ENCODE peak calls at places on chromosome 9, in five cellular contexts. J is Caco-2, Z is neural crest cell, T is K562, C is AG04450. V is an unnamed sample.

GRCh38 chr9:88258012-88258411 is 119.7 kb upstream of the SPATA31C2 start:
- DNase-seq in T (no peak), C (no peak), Z (no peak), J (no peak), V (no peak)

GRCh38 chr9:22307013-22307711 is 139.5 kb upstream of the DMRTA1 start:
- DNase-seq in C (peak), J (peak), Z (peak), T (no peak), V (no peak)

GRCh38 chr9:6907772-6908381 is 150.1 kb downstream of the KDM4C start:
- DNase-seq in J (no peak), T (peak), Z (peak), C (peak), V (no peak)

GRCh38 chr9:36136894-36137391 is 410 bp downstream of the GLIPR2 start:
- DNase-seq in J (no peak), C (no peak), Z (no peak), T (no peak), V (no peak)

GRCh38 chr9:78620764-78621163 is 323.8 kb downstream of the PSAT1 start:
- DNase-seq in T (no peak), C (peak), J (no peak), Z (no peak), V (no peak)

GRCh38 chr9:129569506-129570449 is 51.1 kb downstream of the C9orf50 start:
- DNase-seq in C (no peak), T (peak), Z (no peak), J (peak), V (no peak)

GRCh38 chr9:32500768-32501167 is 25.2 kb downstream of the RIGI start:
- DNase-seq in T (no peak), Z (no peak), C (no peak), J (no peak), V (no peak)

GRCh38 chr9:110156902-110157301 is 51.1 kb downstream of the C9orf152 start:
- DNase-seq in Z (no peak), T (no peak), C (no peak), J (no peak), V (no peak)

GRCh38 chr9:34493972-34494535 is 28.7 kb downstream of the ENHO start:
- DNase-seq in Z (peak), T (peak), C (no peak), J (peak), V (peak)

GRCh38 chr9:123343428-123344272 is 12.3 kb upstream of the CRB2 start:
- DNase-seq in Z (no peak), T (peak), C (no peak), J (no peak), V (no peak)

GRCh38 chr9:115004535-115004934 is 74.1 kb upstream of the TNFSF8 start:
- DNase-seq in C (no peak), J (no peak), T (no peak), Z (no peak), V (no peak)

GRCh38 chr9:38214441-38214840 is 145.4 kb upstream of the SHB start:
- DNase-seq in C (no peak), J (no peak), Z (no peak), T (no peak), V (no peak)

GRCh38 chr9:84303061-84303460 is 37.5 kb downstream of the SLC28A3 start:
- DNase-seq in C (no peak), T (no peak), Z (no peak), J (no peak), V (no peak)

GRCh38 chr9:83992407-83992806 is 11.8 kb downstream of the RMI1 start:
- DNase-seq in J (no peak), C (no peak), Z (no peak), T (no peak), V (no peak)

GRCh38 chr9:76444530-76444929 is 14.5 kb upstream of the GCNT1 start:
- DNase-seq in J (no peak), Z (no peak), C (no peak), T (no peak), V (no peak)

GRCh38 chr9:98450486-98450885 is 195.0 kb upstream of the TBC1D2 start:
- DNase-seq in J (no peak), T (no peak), Z (no peak), C (no peak), V (no peak)

GRCh38 chr9:7879551-7880245 is 80.1 kb upstream of the DMAC1 start:
- DNase-seq in Z (peak), J (no peak), C (no peak), T (no peak), V (no peak)

GRCh38 chr9:32966036-32966435 is 35.4 kb downstream of the APTX start:
- DNase-seq in J (no peak), Z (no peak), C (no peak), T (no peak), V (no peak)

GRCh38 chr9:107949058-107949457 is 459.5 kb upstream of the KLF4 start:
- DNase-seq in J (no peak), C (no peak), Z (no peak), T (no peak), V (no peak)

GRCh38 chr9:31588010-31588409 is 796.4 kb upstream of the ACO1 start:
- DNase-seq in T (no peak), J (no peak), Z (no peak), C (no peak), V (no peak)

GRCh38 chr9:104074876-104075275 is 19.2 kb upstream of the SMC2 start:
- DNase-seq in C (peak), T (no peak), J (no peak), Z (no peak), V (no peak)

GRCh38 chr9:16645970-16646369 is 224.5 kb downstream of the BNC2 start:
- DNase-seq in C (no peak), J (no peak), T (no peak), Z (no peak), V (no peak)

GRCh38 chr9:19232830-19233194 is 2.3 kb downstream of the DENND4C start:
- DNase-seq in J (no peak), T (no peak), C (no peak), Z (no peak), V (no peak)

GRCh38 chr9:121576281-121577075 is 75.0 kb upstream of the DAB2IP start:
- DNase-seq in C (no peak), Z (no peak), J (no peak), T (no peak), V (no peak)

GRCh38 chr9:96206156-96206751 is 95.7 kb downstream of the HSD17B3 start:
- DNase-seq in J (no peak), T (no peak), C (no peak), Z (no peak), V (no peak)

GRCh38 chr9:8234286-8234819 is 434.8 kb upstream of the DMAC1 start:
- DNase-seq in T (no peak), C (no peak), J (no peak), Z (no peak), V (no peak)

GRCh38 chr9:89633920-89634319 is 29.1 kb downstream of the GADD45G start:
- DNase-seq in T (no peak), C (no peak), J (no peak), Z (no peak), V (no peak)

GRCh38 chr9:120892748-120893584 is 16.0 kb upstream of the PHF19 start:
- DNase-seq in T (peak), C (peak), Z (no peak), J (no peak), V (no peak)

GRCh38 chr9:138028596-138028995 is 151.0 kb downstream of the CACNA1B start:
- DNase-seq in Z (no peak), T (peak), C (no peak), J (peak), V (no peak)

GRCh38 chr9:12798066-12798770 is 23.4 kb downstream of the LURAP1L start:
- DNase-seq in J (no peak), T (no peak), C (no peak), Z (no peak), V (no peak)

GRCh38 chr9:70578720-70579119 is 164.3 kb upstream of the KLF9 start:
- DNase-seq in T (peak), J (no peak), Z (no peak), C (no peak), V (no peak)
- TF ChIP-seq CTCF in T (peak), J (no peak), Z (no peak), C (no peak), V (no peak)

GRCh38 chr9:94160594-94161501 is 76.6 kb downstream of the PTPDC1 start:
- DNase-seq in T (no peak), J (peak), C (no peak), Z (no peak), V (no peak)
- TF ChIP-seq CTCF in T (peak), J (no peak), C (peak), Z (peak), V (peak)

DNA sequence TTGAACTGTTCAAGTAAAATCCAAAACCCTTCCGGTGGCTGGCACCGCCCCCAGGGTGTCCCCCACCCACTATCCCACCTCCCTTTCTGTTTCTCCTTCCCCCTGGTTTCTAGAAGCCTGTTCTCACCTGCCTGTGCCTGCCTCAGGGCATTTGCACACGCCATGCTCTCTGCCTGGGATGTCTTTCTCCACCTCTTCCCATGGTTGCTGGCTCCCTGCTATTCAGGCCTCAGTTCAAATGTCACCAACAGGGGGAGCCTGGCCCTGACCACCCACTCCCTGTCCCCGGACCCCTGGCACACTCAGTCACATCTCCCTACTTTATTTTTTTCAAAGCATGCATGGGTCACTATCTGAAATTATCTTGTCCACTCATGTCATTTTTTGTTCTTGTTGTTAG is 39.9 kb upstream of the EEIG1 start:
- DNase-seq in J (no peak), T (peak), C (no peak), Z (no peak), V (no peak)
- TF ChIP-seq CTCF in J (no peak), T (peak), C (peak), Z (peak), V (peak)

DNA sequence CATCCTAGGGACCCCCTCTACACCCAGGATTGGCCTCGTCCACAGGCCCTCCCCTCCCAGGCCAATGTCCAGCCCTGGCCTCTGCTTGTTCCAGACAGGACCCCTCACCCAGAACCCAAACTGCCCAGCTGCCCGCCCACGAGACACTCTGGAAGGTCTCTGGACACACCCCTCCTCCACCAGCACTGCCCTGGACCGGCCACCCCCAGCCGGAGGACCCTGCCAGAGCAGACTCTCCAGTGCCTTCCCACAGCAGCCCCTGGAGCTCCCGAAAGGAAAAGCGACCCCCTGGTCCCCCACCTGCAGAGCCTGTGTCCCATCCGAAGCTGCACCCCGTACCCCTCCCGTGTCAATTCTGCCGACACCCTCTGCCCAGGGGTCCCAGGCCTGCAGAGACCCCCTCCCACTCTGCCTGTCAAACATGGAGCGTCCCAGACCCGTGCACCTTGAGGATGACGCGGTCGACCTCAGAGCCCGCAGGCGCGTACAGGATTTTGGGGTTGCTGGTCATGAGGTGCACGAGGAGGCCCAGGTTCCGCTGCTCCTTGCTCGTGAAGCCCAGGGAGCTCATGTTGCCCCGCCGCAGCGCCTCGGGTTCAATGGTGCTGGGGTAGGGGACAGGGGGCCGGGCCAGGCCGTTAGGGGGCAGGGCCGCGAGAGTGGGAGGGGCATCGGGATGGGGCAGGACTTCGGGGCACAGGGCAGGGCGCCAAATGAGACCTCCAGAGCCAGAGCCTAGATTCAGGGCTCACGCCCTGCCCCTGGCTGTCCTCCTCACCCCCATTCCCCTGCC is 8.0 kb downstream of the ABCA2 start:
- DNase-seq in C (no peak), Z (no peak), T (no peak), J (no peak), V (no peak)
- TF ChIP-seq CTCF in C (no peak), Z (no peak), T (no peak), J (no peak), V (no peak)

GRCh38 chr9:99809586-99810357 is 11.9 kb upstream of the NR4A3 start:
- DNase-seq in T (no peak), C (no peak), J (no peak), Z (no peak), V (no peak)

GRCh38 chr9:99811172-99811571 is 10.5 kb upstream of the NR4A3 start:
- DNase-seq in Z (no peak), J (no peak), C (no peak), T (no peak), V (no peak)

GRCh38 chr9:99803694-99804093 is 18.0 kb upstream of the NR4A3 start:
- DNase-seq in C (no peak), J (no peak), Z (no peak), T (no peak), V (no peak)

GRCh38 chr9:99811598-99812383 is 9.9 kb upstream of the NR4A3 start:
- DNase-seq in Z (no peak), T (no peak), J (no peak), C (no peak), V (no peak)

GRCh38 chr9:99807276-99807852 is 14.3 kb upstream of the NR4A3 start:
- DNase-seq in C (no peak), T (peak), Z (peak), J (peak), V (no peak)
- TF ChIP-seq CTCF in C (peak), T (peak), Z (peak), J (peak), V (peak)

DNA sequence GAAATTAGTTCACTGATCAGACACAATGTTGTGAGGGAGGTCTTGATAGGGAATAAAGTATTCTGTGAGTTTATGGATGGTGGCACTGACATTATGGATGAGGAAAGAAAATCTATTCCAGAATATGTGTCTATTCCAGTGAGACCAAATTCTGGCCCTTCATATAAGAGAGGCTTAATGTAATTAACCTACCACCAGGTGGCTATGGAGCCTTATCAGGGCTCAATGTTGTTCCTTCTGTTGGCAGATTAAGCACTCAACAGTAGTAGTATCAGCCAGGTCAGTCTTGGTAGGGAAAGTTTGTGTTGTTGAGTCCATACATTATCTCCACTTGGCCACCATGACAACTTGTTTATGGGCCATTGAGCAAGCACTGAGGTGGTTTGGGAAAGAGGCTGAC is 41.7 kb upstream of the BARX1 start:
- DNase-seq in T (no peak), C (no peak), J (no peak), Z (no peak), V (no peak)
- TF ChIP-seq CTCF in T (peak), C (no peak), J (no peak), Z (peak), V (no peak)

GRCh38 chr9:101235105-101235866 is 149.5 kb downstream of the BAAT start:
- DNase-seq in C (no peak), J (no peak), Z (no peak), T (peak), V (no peak)
- TF ChIP-seq CTCF in C (peak), J (peak), Z (peak), T (peak), V (peak)

DNA sequence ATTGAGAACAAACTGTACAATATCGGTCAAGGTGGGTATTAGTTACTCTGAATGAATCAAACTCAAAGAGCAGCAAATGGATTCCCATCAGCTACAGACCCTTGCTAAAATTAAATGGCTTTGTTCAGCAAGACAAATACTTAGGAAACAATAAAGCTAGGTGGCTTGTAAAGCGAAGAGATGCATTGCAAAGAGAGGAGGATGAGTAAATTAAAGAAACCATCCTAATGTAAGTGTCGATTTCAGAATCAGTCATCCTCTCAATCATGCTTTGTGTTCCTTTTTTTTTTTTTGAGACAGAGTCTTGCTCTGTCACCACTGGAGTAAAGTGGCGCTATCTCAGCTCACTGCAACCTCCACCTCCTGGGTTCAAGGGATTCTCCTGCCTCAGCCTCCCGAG is 359.2 kb upstream of the ZNF462 start:
- DNase-seq in J (no peak), Z (no peak), T (no peak), C (no peak), V (no peak)
- TF ChIP-seq CTCF in J (no peak), Z (no peak), T (no peak), C (no peak), V (no peak)

GRCh38 chr9:1052119-1052907 is 2.2 kb downstream of the DMRT2 start:
- DNase-seq in C (no peak), T (no peak), J (no peak), Z (no peak), V (no peak)
- TF ChIP-seq CTCF in C (no peak), T (no peak), J (no peak), Z (peak), V (no peak)